ENCODE peak calls at places on chromosomes 1 and 21, in four cellular contexts. Q is H1, N is H9, X is neuronal stem cell. G is an unnamed sample.

GRCh38 chr1:23732363-23733224 is 10.7 kb upstream of the ELOA start:
- DNase-seq in Q (no peak), N (no peak), X (no peak), G (peak)

GRCh38 chr1:178051071-178051470 is 42.8 kb upstream of the RASAL2 start:
- DNase-seq in Q (no peak), N (peak), X (no peak), G (no peak)

GRCh38 chr1:239682945-239683344 is 296.6 kb downstream of the CHRM3 start:
- DNase-seq in Q (no peak), N (no peak), X (no peak), G (no peak)

GRCh38 chr1:51898090-51898734 is 19.7 kb upstream of the NRDC start:
- DNase-seq in Q (no peak), N (no peak), X (no peak), G (peak)

GRCh38 chr21:37072239-37072987 is 458 bp downstream of the PIGP start:
- DNase-seq in Q (no peak), N (no peak), X (no peak), G (peak)

GRCh38 chr21:33875026-33875695 is 40.4 kb downstream of the ATP5PO start:
- DNase-seq in Q (no peak), N (no peak), X (no peak), G (no peak)

GRCh38 chr1:24805534-24806301 is 60.5 kb downstream of the CLIC4 start:
- DNase-seq in Q (no peak), N (no peak), X (no peak), G (peak)

GRCh38 chr1:2375246-2375922 is 16.0 kb downstream of the MORN1 start:
- DNase-seq in Q (no peak), N (no peak), X (no peak), G (no peak)

GRCh38 chr1:54567961-54568360 is 19.9 kb downstream of the ACOT11 start:
- DNase-seq in Q (no peak), N (no peak), X (no peak), G (peak)

GRCh38 chr21:18178509-18178908 is 66.1 kb upstream of the CHODL start:
- DNase-seq in Q (no peak), N (no peak), X (no peak), G (no peak)

GRCh38 chr1:179016694-179017382 is 8.9 kb upstream of the FAM20B start:
- DNase-seq in Q (no peak), N (no peak), X (no peak), G (peak)

GRCh38 chr21:42797522-42797921 is 81.8 kb downstream of the WDR4 start:
- DNase-seq in Q (no peak), N (no peak), X (no peak), G (no peak)

GRCh38 chr1:18965206-18966173 is 9.0 kb upstream of the IFFO2 start:
- DNase-seq in Q (peak), N (peak), X (peak), G (peak)

GRCh38 chr1:188386161-188386560 is 1557.4 kb downstream of the PLA2G4A start:
- DNase-seq in Q (no peak), N (no peak), X (no peak), G (no peak)

GRCh38 chr1:173561263-173561662 is 41.6 kb downstream of the SLC9C2 start:
- DNase-seq in Q (no peak), N (no peak), X (no peak), G (no peak)

GRCh38 chr1:103063911-103064310 is 44.4 kb downstream of the COL11A1 start:
- DNase-seq in Q (no peak), N (no peak), X (no peak), G (no peak)

GRCh38 chr1:55043011-55043410 is 3.7 kb downstream of the PCSK9 start:
- DNase-seq in Q (no peak), N (no peak), X (no peak), G (no peak)

DNA sequence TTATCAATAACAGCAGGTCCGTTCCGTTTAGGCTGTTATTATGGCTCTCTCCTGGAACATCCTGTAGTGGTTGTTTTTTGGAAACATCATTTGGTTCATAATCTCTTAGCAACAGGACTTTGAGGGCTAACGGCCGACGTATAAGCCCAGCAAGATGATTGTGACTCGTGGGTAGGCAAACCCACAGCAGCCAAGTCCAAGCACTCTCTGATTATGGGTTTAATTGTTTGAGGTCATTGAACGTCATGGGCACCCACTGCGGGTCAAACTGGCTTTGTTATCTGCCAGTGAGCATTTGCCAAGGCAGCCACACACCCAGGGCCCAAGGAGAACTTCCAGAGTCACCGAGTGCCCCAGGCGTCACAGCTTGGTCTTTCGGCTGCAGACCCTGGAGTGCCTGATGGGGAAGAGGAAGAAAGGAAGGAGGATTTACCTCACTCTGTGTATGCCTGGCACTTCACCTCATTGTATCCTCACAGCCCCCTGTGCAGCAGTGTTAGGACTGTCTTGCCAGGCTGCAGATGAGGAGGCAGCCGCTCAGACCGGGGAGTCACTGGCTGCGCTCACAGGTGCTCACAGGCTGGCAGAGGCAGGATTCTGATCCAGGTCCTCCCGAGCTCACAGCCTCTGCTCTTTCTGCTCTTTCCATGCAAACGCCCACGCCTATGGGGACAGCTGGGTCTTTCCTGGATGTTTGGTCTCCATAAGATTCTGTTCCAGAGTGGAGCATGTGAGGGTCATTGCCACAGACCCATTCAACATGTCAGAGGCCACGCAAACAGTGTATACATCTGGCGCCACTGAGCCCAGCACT is 30.8 kb upstream of the EPS8L3 start:
- DNase-seq in Q (no peak), N (peak), X (no peak), G (no peak)
- H3K4ac ChIP-seq in Q (no peak), N (no peak), X (no peak), G (peak)

GRCh38 chr1:117821382-117821755 is 108.1 kb downstream of the GDAP2 start:
- DNase-seq in Q (no peak), N (no peak), X (no peak), G (peak)
- H3K4ac ChIP-seq in Q (no peak), N (no peak), X (no peak), G (peak)

DNA sequence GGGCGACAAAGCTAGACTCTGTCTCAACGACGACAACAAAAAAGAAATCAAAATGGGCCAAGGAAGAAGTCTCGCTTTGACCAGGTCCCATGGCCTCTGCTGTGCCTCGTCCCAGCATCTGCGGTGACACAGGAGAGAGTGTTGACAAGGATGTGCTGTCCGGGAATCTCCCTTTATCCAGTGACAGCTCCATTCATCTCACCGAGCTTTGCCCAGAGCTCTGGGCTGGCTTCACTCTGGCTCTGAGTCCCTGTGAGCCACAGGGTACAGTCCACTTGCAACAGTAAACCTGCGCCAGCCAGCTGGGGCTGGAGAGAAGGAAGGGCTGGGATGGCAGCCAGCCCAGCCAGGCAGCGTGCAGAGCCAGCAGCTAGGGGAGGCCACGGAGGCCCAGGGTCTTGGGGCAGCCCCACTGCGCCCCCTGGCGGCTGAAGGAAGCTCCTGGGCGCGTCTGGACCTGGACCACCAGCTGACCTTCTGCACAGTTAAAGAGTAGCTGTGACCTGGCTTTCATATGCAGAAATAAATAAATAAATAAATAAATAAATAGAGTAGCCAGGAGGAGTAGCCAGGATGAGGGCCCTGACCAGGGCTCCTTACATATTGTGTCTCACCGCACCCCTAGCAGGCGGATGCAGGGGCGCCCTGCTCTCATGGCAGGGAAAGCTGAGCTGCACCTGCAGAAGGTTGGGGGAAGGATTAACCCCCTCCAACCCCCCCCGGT is 29.7 kb downstream of the ENO1 start:
- DNase-seq in Q (peak), N (peak), X (peak), G (peak)
- H3K4ac ChIP-seq in Q (no peak), N (no peak), X (no peak), G (no peak)

GRCh38 chr1:5349526-5349925 is 642.7 kb downstream of the NPHP4 start:
- DNase-seq in Q (no peak), N (no peak), X (no peak), G (no peak)

GRCh38 chr1:5354681-5355080 is 637.5 kb downstream of the NPHP4 start:
- DNase-seq in Q (no peak), N (no peak), X (no peak), G (no peak)

GRCh38 chr1:5348732-5349465 is 643.3 kb downstream of the NPHP4 start:
- DNase-seq in Q (no peak), N (no peak), X (no peak), G (no peak)

GRCh38 chr1:5345556-5345955 is 646.7 kb downstream of the NPHP4 start:
- DNase-seq in Q (no peak), N (no peak), X (no peak), G (no peak)

GRCh38 chr1:5351366-5351765 is 640.9 kb downstream of the NPHP4 start:
- DNase-seq in Q (no peak), N (peak), X (no peak), G (no peak)
- H3K4ac ChIP-seq in Q (no peak), N (no peak), X (no peak), G (no peak)

DNA sequence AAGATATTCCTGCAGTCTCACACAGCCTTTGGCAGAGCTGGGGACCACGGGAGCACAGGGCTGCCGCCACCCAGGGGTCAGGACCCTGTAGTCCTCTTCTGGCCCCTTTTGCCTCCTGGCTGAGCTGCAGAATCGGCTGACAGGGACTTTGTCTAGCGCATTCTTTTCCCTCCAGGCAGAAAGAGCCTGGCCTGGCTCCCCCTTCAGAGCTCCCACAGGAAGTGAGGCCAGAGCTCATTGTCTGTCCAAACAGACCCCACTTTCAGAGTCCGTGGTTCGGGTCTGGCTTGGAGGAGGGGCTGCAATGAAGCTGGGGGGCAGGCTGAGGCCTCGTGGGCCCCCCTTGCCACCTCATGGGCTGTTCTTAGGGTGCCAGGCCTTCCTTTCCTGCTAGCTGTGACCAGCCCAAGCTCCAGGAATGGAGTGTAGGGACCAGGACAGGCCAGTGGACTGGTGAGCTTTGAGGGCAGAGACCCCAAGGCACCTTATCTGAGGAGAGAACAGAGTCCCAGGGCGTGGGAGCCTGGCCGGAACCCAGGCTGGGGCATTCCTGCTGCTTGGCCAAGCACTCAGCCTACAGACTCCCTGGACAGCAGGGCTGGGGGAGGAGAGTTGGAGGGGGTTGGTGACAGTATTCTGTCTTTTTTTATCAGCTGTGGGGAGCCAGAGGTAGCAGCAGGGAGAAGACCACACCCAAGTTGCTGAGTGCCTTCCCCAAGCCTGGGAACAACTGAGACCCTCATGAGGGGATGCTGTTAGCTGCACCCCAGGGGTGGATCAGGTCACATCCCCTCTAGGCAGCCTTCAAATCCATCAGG is 4.7 kb downstream of the CELSR2 start:
- DNase-seq in Q (no peak), N (no peak), X (peak), G (no peak)
- H3K4ac ChIP-seq in Q (peak), N (no peak), X (peak), G (peak)

GRCh38 chr1:3491291-3492246 is 37.1 kb downstream of the ARHGEF16 start:
- DNase-seq in Q (peak), N (peak), X (peak), G (peak)

GRCh38 chr1:3495776-3496745 is 41.6 kb downstream of the ARHGEF16 start:
- DNase-seq in Q (no peak), N (no peak), X (no peak), G (peak)

GRCh38 chr1:3490046-3490745 is 35.7 kb downstream of the ARHGEF16 start:
- DNase-seq in Q (no peak), N (no peak), X (no peak), G (no peak)

GRCh38 chr1:3494321-3495308 is 40.1 kb downstream of the ARHGEF16 start:
- DNase-seq in Q (no peak), N (no peak), X (no peak), G (no peak)

GRCh38 chr1:3492545-3493246 is 38.2 kb downstream of the ARHGEF16 start:
- DNase-seq in Q (no peak), N (no peak), X (no peak), G (no peak)
- H3K4ac ChIP-seq in Q (no peak), N (no peak), X (no peak), G (no peak)

GRCh38 chr1:201740609-201741231 is 88.2 kb upstream of the IPO9 start:
- DNase-seq in Q (no peak), N (no peak), X (no peak), G (no peak)
- H3K4ac ChIP-seq in Q (no peak), N (no peak), X (no peak), G (no peak)

GRCh38 chr1:119910617-119911016 is 14.3 kb upstream of the ADAM30 start:
- DNase-seq in Q (no peak), N (no peak), X (no peak), G (no peak)
- H3K4ac ChIP-seq in Q (no peak), N (no peak), X (no peak), G (no peak)

GRCh38 chr21:44011774-44012473 is at the start of gene TRAPPC10:
- DNase-seq in Q (no peak), N (peak), X (peak), G (peak)

GRCh38 chr21:44012474-44013379 is 618 bp downstream of the TRAPPC10 start:
- DNase-seq in Q (no peak), N (peak), X (peak), G (peak)

GRCh38 chr21:44013380-44014088 is 1.4 kb downstream of the TRAPPC10 start:
- DNase-seq in Q (no peak), N (no peak), X (no peak), G (peak)

GRCh38 chr21:44010429-44010828 is 1.7 kb upstream of the TRAPPC10 start:
- DNase-seq in Q (no peak), N (peak), X (no peak), G (no peak)

GRCh38 chr21:44011123-44011773 is 861 bp upstream of the TRAPPC10 start:
- DNase-seq in Q (no peak), N (peak), X (no peak), G (no peak)
- H3K4ac ChIP-seq in Q (no peak), N (no peak), X (no peak), G (peak)

G was measured in IMR-90.